ENCODE peak calls at places on chromosomes 16 and 17, in seven cellular contexts. D is mucosa of gallbladder; U is activated CD4-positive, alpha-beta T cell treated with anti-CD3 and anti-CD28 coated beads for 1 hour; O is iris pigment epithelial cell; R is Ammon's horn; M is C1 segment of cervical spinal cord; C is stimulated activated CD4-positive, alpha-beta T cell treated with anti-CD3 and anti-CD28 coated beads, TNF-alpha, amount 100 ng/mL, for 24 hours. I is an unnamed sample.

GRCh38 chr17:1714488-1714979 is 4.4 kb upstream of the TLCD2 start:
- DNase-seq in D (peak), U (no peak), O (peak), R (peak), M (peak), C (no peak), I (peak)

GRCh38 chr16:87003414-87003755 is 313.8 kb downstream of the C16orf95 start:
- DNase-seq in D (no peak), U (no peak), O (no peak), R (no peak), M (no peak), C (no peak), I (peak)

GRCh38 chr17:75531724-75532090 is 6.2 kb downstream of the LLGL2 start:
- DNase-seq in D (no peak), U (no peak), O (no peak), R (no peak), M (no peak), C (no peak), I (no peak)

GRCh38 chr17:39643271-39643670 is 6.3 kb downstream of the STARD3 start:
- DNase-seq in D (no peak), U (no peak), O (peak), R (no peak), M (no peak), C (no peak), I (peak)

GRCh38 chr17:8883353-8883752 is 15.9 kb upstream of the PIK3R6 start:
- DNase-seq in D (no peak), U (no peak), O (no peak), R (no peak), M (no peak), C (no peak), I (no peak)

GRCh38 chr17:79294459-79295071 is 219.9 kb downstream of the ENGASE start:
- DNase-seq in D (peak), U (peak), O (peak), R (peak), M (peak), C (no peak), I (peak)

GRCh38 chr17:12637745-12638651 is 27.7 kb upstream of the MYOCD start:
- DNase-seq in D (no peak), U (no peak), O (no peak), R (no peak), M (no peak), C (no peak), I (no peak)

GRCh38 chr17:12118617-12119016 is 97.9 kb downstream of the MAP2K4 start:
- DNase-seq in D (no peak), U (no peak), O (no peak), R (no peak), M (no peak), C (no peak), I (peak)

GRCh38 chr16:3022208-3022696 is 1.5 kb downstream of the HCFC1R1 start:
- DNase-seq in D (peak), U (peak), O (peak), R (peak), M (no peak), C (peak), I (peak)

GRCh38 chr17:68221786-68222185 is 26.1 kb upstream of the AMZ2 start:
- DNase-seq in D (no peak), U (no peak), O (no peak), R (no peak), M (no peak), C (no peak), I (no peak)

GRCh38 chr17:82396601-82397435 is 21.3 kb upstream of the HEXD start:
- DNase-seq in D (no peak), U (no peak), O (peak), R (no peak), M (no peak), C (no peak), I (peak)

GRCh38 chr17:35660902-35661301 is 70.5 kb upstream of the RASL10B start:
- DNase-seq in D (no peak), U (no peak), O (no peak), R (no peak), M (no peak), C (no peak), I (no peak)

GRCh38 chr17:77372444-77373297 is 231.9 kb downstream of the SEC14L1 start:
- DNase-seq in D (peak), U (no peak), O (peak), R (no peak), M (peak), C (no peak), I (peak)

GRCh38 chr17:65278050-65278819 is 141.1 kb downstream of the RGS9 start:
- DNase-seq in D (peak), U (no peak), O (peak), R (peak), M (peak), C (no peak), I (peak)

GRCh38 chr16:72985148-72985882 is 62.6 kb downstream of the ZFHX3 start:
- DNase-seq in D (no peak), U (no peak), O (peak), R (peak), M (no peak), C (no peak), I (peak)

GRCh38 chr16:82432261-82432660 is 194.5 kb upstream of the CDH13 start:
- DNase-seq in D (no peak), U (no peak), O (peak), R (peak), M (no peak), C (no peak), I (no peak)

GRCh38 chr17:51238253-51238887 is 21.5 kb downstream of the MBTD1 start:
- DNase-seq in D (no peak), U (no peak), O (no peak), R (no peak), M (no peak), C (no peak), I (no peak)

GRCh38 chr17:74389094-74389753 is 21.9 kb downstream of the GPR142 start:
- DNase-seq in D (no peak), U (no peak), O (no peak), R (no peak), M (no peak), C (no peak), I (no peak)

GRCh38 chr16:29678691-29679267 is at the start of gene QPRT:
- DNase-seq in D (no peak), U (no peak), O (peak), R (peak), M (peak), C (no peak), I (peak)

GRCh38 chr16:24516900-24517669 is 22.3 kb upstream of the RBBP6 start:
- DNase-seq in D (peak), U (peak), O (peak), R (peak), M (peak), C (peak), I (peak)

I was measured in fibroblast of mammary gland.